ENCODE peak calls at places on chromosome 9, in six cellular contexts. One of them, this sample, is unnamed.

GRCh38 chr9:95084254-95084934 is 233.1 kb downstream of the FANCC start:
- DNase-seq in NCI-H1694: no peak
- DNase-seq in GM12892: no peak
- DNase-seq in HS-5: no peak
- DNase-seq in NCI-H1417: no peak
- DNase-seq in lower leg skin: no peak
- DNase-seq in this sample: no peak

GRCh38 chr9:90167920-90168319 is 474.7 kb downstream of the DIRAS2 start:
- DNase-seq in NCI-H1417: peak; percentile 9
- DNase-seq in HS-5: no peak
- DNase-seq in lower leg skin: no peak
- DNase-seq in GM12892: no peak
- DNase-seq in NCI-H1694: no peak
- DNase-seq in this sample: no peak

GRCh38 chr9:111400564-111400898 is 70.5 kb upstream of the OR2K2 start:
- DNase-seq in lower leg skin: no peak
- DNase-seq in HS-5: no peak
- DNase-seq in NCI-H1694: no peak
- DNase-seq in NCI-H1417: no peak
- DNase-seq in GM12892: no peak
- DNase-seq in this sample: no peak

GRCh38 chr9:86723351-86723750 is 224.0 kb downstream of the GAS1 start:
- DNase-seq in NCI-H1417: no peak
- DNase-seq in lower leg skin: no peak
- DNase-seq in GM12892: no peak
- DNase-seq in HS-5: no peak
- DNase-seq in NCI-H1694: no peak
- DNase-seq in this sample: no peak

GRCh38 chr9:92639791-92640271 is 30.1 kb downstream of the IPPK start:
- DNase-seq in NCI-H1694: no peak
- DNase-seq in lower leg skin: no peak
- DNase-seq in HS-5: no peak
- DNase-seq in NCI-H1417: no peak
- DNase-seq in GM12892: no peak
- DNase-seq in this sample: no peak

GRCh38 chr9:113428062-113428600 is 17.6 kb downstream of the C9orf43 start:
- DNase-seq in NCI-H1417: no peak
- DNase-seq in GM12892: no peak
- DNase-seq in NCI-H1694: no peak
- DNase-seq in lower leg skin: no peak
- DNase-seq in HS-5: no peak
- DNase-seq in this sample: no peak

GRCh38 chr9:6944093-6944551 is 186.3 kb downstream of the KDM4C start:
- DNase-seq in NCI-H1694: peak; percentile 16
- DNase-seq in lower leg skin: no peak
- DNase-seq in NCI-H1417: peak; percentile 43
- DNase-seq in GM12892: no peak
- DNase-seq in HS-5: peak; percentile 84
- DNase-seq in this sample: no peak

GRCh38 chr9:131733601-131734061 is 6.2 kb downstream of the RAPGEF1 start:
- DNase-seq in NCI-H1694: no peak
- DNase-seq in NCI-H1417: no peak
- DNase-seq in lower leg skin: no peak
- DNase-seq in GM12892: no peak
- DNase-seq in HS-5: peak; percentile 85
- DNase-seq in this sample: no peak

GRCh38 chr9:34386656-34387055 is 10.0 kb upstream of the MYORG start:
- DNase-seq in GM12892: no peak
- DNase-seq in HS-5: no peak
- DNase-seq in NCI-H1694: no peak
- DNase-seq in NCI-H1417: no peak
- DNase-seq in lower leg skin: no peak
- DNase-seq in this sample: no peak

GRCh38 chr9:72826954-72827953 is 125.6 kb downstream of the ALDH1A1 start:
- DNase-seq in lower leg skin: no peak
- DNase-seq in HS-5: no peak
- DNase-seq in GM12892: no peak
- DNase-seq in NCI-H1417: no peak
- DNase-seq in NCI-H1694: no peak
- DNase-seq in this sample: no peak

GRCh38 chr9:95874989-95875304 is 544 bp upstream of the ERCC6L2 start:
- DNase-seq in GM12892: peak; percentile 29
- DNase-seq in lower leg skin: peak; percentile 34
- DNase-seq in NCI-H1417: peak; percentile 86
- DNase-seq in HS-5: no peak
- DNase-seq in NCI-H1694: no peak
- DNase-seq in this sample: peak; percentile 45

GRCh38 chr9:9942764-9943424 is 669.9 kb downstream of the PTPRD start:
- DNase-seq in GM12892: no peak
- DNase-seq in lower leg skin: peak; percentile 20
- DNase-seq in NCI-H1417: peak; percentile 78
- DNase-seq in HS-5: peak; percentile 50
- DNase-seq in NCI-H1694: peak; percentile 56
- DNase-seq in this sample: peak; percentile 38

GRCh38 chr9:83744206-83744605 is 36.4 kb upstream of the UBQLN1 start:
- DNase-seq in NCI-H1694: no peak
- DNase-seq in GM12892: no peak
- DNase-seq in HS-5: no peak
- DNase-seq in lower leg skin: no peak
- DNase-seq in NCI-H1417: no peak
- DNase-seq in this sample: no peak

GRCh38 chr9:115036691-115037090 is 81.3 kb downstream of the TNC start:
- DNase-seq in NCI-H1417: no peak
- DNase-seq in NCI-H1694: no peak
- DNase-seq in HS-5: no peak
- DNase-seq in lower leg skin: no peak
- DNase-seq in GM12892: no peak
- DNase-seq in this sample: no peak

GRCh38 chr9:17005085-17005484 is 129.8 kb upstream of the CNTLN start:
- DNase-seq in GM12892: no peak
- DNase-seq in HS-5: no peak
- DNase-seq in NCI-H1417: peak; percentile 70
- DNase-seq in lower leg skin: no peak
- DNase-seq in NCI-H1694: no peak
- DNase-seq in this sample: no peak

GRCh38 chr9:92059045-92059444 is 56.2 kb downstream of the SPTLC1 start:
- DNase-seq in NCI-H1694: no peak
- DNase-seq in GM12892: no peak
- DNase-seq in HS-5: no peak
- DNase-seq in lower leg skin: no peak
- DNase-seq in NCI-H1417: no peak
- DNase-seq in this sample: no peak

GRCh38 chr9:122060481-122060880 is 32.6 kb downstream of the TTLL11 start:
- DNase-seq in lower leg skin: no peak
- DNase-seq in NCI-H1417: no peak
- DNase-seq in HS-5: no peak
- DNase-seq in NCI-H1694: no peak
- DNase-seq in GM12892: no peak
- DNase-seq in this sample: no peak

GRCh38 chr9:35756275-35756742 is 2.2 kb upstream of the MSMP start:
- DNase-seq in HS-5: no peak
- DNase-seq in NCI-H1417: no peak
- DNase-seq in NCI-H1694: no peak
- DNase-seq in lower leg skin: no peak
- DNase-seq in GM12892: no peak
- DNase-seq in this sample: no peak